ENCODE peak calls at places on chromosomes 7 and 10, in five cellular contexts. N is astrocyte of the cerebellum, T is kidney, K is posterior vena cava, X is foreskin fibroblast. R is an unnamed sample.

GRCh38 chr10:14146005-14146404 is 184.7 kb downstream of the FRMD4A start:
- DNase-seq in T (no peak), N (no peak), X (peak), K (no peak), R (peak)

GRCh38 chr7:143373255-143373794 is 7.8 kb upstream of the ZYX start:
- DNase-seq in X (no peak), K (peak), T (peak), N (no peak), R (peak)

GRCh38 chr10:19111501-19112267 is 63.1 kb downstream of the MALRD1 start:
- DNase-seq in K (no peak), T (no peak), N (no peak), X (no peak), R (no peak)

GRCh38 chr10:129841590-129841989 is 122.5 kb downstream of the EBF3 start:
- DNase-seq in T (no peak), X (no peak), N (no peak), K (no peak), R (no peak)

GRCh38 chr7:66211429-66211828 is 6.3 kb downstream of the TPST1 start:
- DNase-seq in X (peak), T (no peak), N (no peak), K (no peak), R (peak)

GRCh38 chr7:33733865-33734650 is 171.3 kb upstream of the BMPER start:
- DNase-seq in T (no peak), N (no peak), X (no peak), K (no peak), R (no peak)

GRCh38 chr7:149184274-149184673 is 11.1 kb upstream of the ZNF282 start:
- DNase-seq in T (no peak), K (no peak), X (no peak), N (no peak), R (no peak)

GRCh38 chr10:60312818-60313588 is 76.7 kb downstream of the ANK3 start:
- DNase-seq in K (no peak), N (peak), X (peak), T (no peak), R (peak)

GRCh38 chr10:112404612-112405011 is 30.7 kb downstream of the ACSL5 start:
- DNase-seq in T (no peak), N (no peak), X (no peak), K (no peak), R (no peak)

GRCh38 chr10:11163990-11164805 is 146.5 kb downstream of the CELF2 start:
- DNase-seq in X (no peak), N (no peak), T (no peak), K (no peak), R (no peak)

GRCh38 chr10:109062371-109062770 is 860.9 kb downstream of the XPNPEP1 start:
- DNase-seq in X (peak), T (no peak), K (no peak), N (peak), R (peak)

GRCh38 chr7:115059312-115059711 is 137.4 kb downstream of the MDFIC start:
- DNase-seq in X (no peak), T (no peak), K (no peak), N (no peak), R (no peak)

GRCh38 chr10:109902992-109903947 is 20.0 kb downstream of the XPNPEP1 start:
- DNase-seq in K (no peak), N (no peak), X (peak), T (no peak), R (peak)

GRCh38 chr7:73833251-73833919 is 2.6 kb downstream of the CLDN4 start:
- DNase-seq in X (no peak), T (peak), K (no peak), N (no peak), R (no peak)